ENCODE peak calls at places on chromosomes 13 and 19, in ten cellular contexts. Z is T1000; P is activated CD8-positive, alpha-beta memory T cell treated with anti-CD3 and anti-CD28 coated beads for 1 hour; N is GM23338; A is neural progenitor cell; D is skeletal muscle cell; G is NCI-H146; C is RPMI8226; W is hypothalamus; R is upper lobe of right lung. L is an unnamed sample.
A peak's percentile ranks its signal among the peaks of the same experiment; 100 is the strongest.

GRCh38 chr19:7917292-7918061 is 2.7 kb upstream of the SNAPC2 start:
- DNase-seq in G (peak; percentile 55), C (peak; percentile 85), P (no peak), A (peak; percentile 86), N (peak; percentile 83), R (peak; percentile 80), D (no peak), Z (no peak), W (no peak), L (peak; percentile 25)

GRCh38 chr19:51296331-51297093 is 14.9 kb upstream of the IGLON5 start:
- DNase-seq in Z (no peak), C (no peak), G (no peak), P (no peak), N (peak; percentile 65), R (no peak), D (no peak), A (peak; percentile 33), W (no peak), L (no peak)

GRCh38 chr19:57642396-57643046 is 9.6 kb downstream of the ZNF211 start:
- DNase-seq in W (no peak), C (no peak), G (no peak), Z (no peak), R (no peak), A (no peak), N (no peak), D (no peak), P (no peak), L (no peak)

GRCh38 chr13:112056284-112056727 is 10.6 kb upstream of the SOX1 start:
- DNase-seq in W (no peak), G (peak; percentile 66), A (peak; percentile 73), D (no peak), Z (no peak), R (no peak), P (no peak), C (no peak), N (peak; percentile 88), L (no peak)

GRCh38 chr13:30143671-30144400 is 163.5 kb downstream of the KATNAL1 start:
- DNase-seq in D (no peak), N (no peak), Z (no peak), P (no peak), W (no peak), G (no peak), A (no peak), C (no peak), R (no peak), L (no peak)

GRCh38 chr19:39246951-39247669 is 1.5 kb downstream of the IFNL4 start:
- DNase-seq in C (peak; percentile 10), W (no peak), A (peak; percentile 59), D (no peak), G (peak; percentile 54), P (no peak), R (peak; percentile 68), Z (no peak), N (peak; percentile 90), L (no peak)

GRCh38 chr19:35755550-35756371 is 1.1 kb downstream of the HSPB6 start:
- DNase-seq in A (peak; percentile 47), N (peak; percentile 23), W (no peak), D (peak; percentile 77), C (no peak), G (peak; percentile 28), P (no peak), Z (no peak), R (peak; percentile 77), L (peak; percentile 27)

GRCh38 chr19:46727036-46727501 is 10.2 kb upstream of the PRKD2 start:
- DNase-seq in C (no peak), A (no peak), P (no peak), D (no peak), G (no peak), W (no peak), Z (no peak), R (peak; percentile 64), N (no peak), L (no peak)

GRCh38 chr13:51271528-51272070 is 49.4 kb downstream of the FAM124A start:
- DNase-seq in P (no peak), G (no peak), D (no peak), W (no peak), Z (no peak), N (no peak), A (no peak), C (no peak), R (no peak), L (no peak)

GRCh38 chr13:67390462-67391093 is 160.4 kb upstream of the PCDH9 start:
- DNase-seq in N (no peak), A (no peak), W (no peak), Z (no peak), C (no peak), P (no peak), D (peak; percentile 83), G (no peak), R (no peak), L (no peak)

GRCh38 chr13:50387124-50387581 is 371.9 kb downstream of the KCNRG start:
- DNase-seq in G (peak; percentile 89), C (peak; percentile 69), P (no peak), W (peak; percentile 19), D (no peak), R (peak; percentile 82), A (peak; percentile 75), Z (no peak), N (peak; percentile 72), L (peak; percentile 26)

GRCh38 chr13:111183959-111184684 is 69.0 kb downstream of the ARHGEF7 start:
- DNase-seq in R (no peak), C (no peak), G (no peak), Z (no peak), P (no peak), W (no peak), N (no peak), A (no peak), D (no peak), L (no peak)

GRCh38 chr13:27442797-27443196 is 7.6 kb downstream of the MTIF3 start:
- DNase-seq in N (no peak), Z (no peak), D (no peak), G (no peak), P (no peak), C (no peak), W (no peak), R (no peak), A (no peak), L (no peak)

GRCh38 chr13:34265016-34265692 is 447.2 kb downstream of the RFC3 start:
- DNase-seq in D (no peak), Z (no peak), C (no peak), R (no peak), A (no peak), P (no peak), W (no peak), N (no peak), G (no peak), L (no peak)

GRCh38 chr13:29679357-29680050 is 84.0 kb upstream of the SLC7A1 start:
- DNase-seq in P (no peak), W (no peak), R (no peak), G (no peak), D (no peak), Z (no peak), C (no peak), A (no peak), N (no peak), L (no peak)

GRCh38 chr19:42214810-42215209 is 2.7 kb downstream of the DEDD2 start:
- DNase-seq in P (no peak), C (no peak), A (no peak), N (no peak), R (no peak), G (no peak), Z (no peak), W (no peak), D (no peak), L (no peak)

GRCh38 chr19:49142866-49143335 is 12.3 kb downstream of the HRC start:
- DNase-seq in G (peak; percentile 76), C (no peak), P (no peak), D (peak; percentile 70), Z (peak; percentile 86), N (peak; percentile 99), W (peak; percentile 65), A (peak; percentile 98), R (peak; percentile 94), L (peak; percentile 47)

GRCh38 chr13:51856027-51856736 is 5.6 kb upstream of the CCDC70 start:
- DNase-seq in W (no peak), G (no peak), N (no peak), Z (no peak), P (no peak), R (no peak), C (no peak), D (no peak), A (no peak), L (no peak)

GRCh38 chr13:59352600-59352999 is 811.1 kb downstream of the DIAPH3 start:
- DNase-seq in P (no peak), C (no peak), D (no peak), W (no peak), A (no peak), R (no peak), Z (no peak), G (no peak), N (no peak), L (no peak)

GRCh38 chr13:110347535-110348308 is 40.6 kb downstream of the COL4A2 start:
- DNase-seq in Z (peak; percentile 88), C (no peak), A (no peak), N (no peak), P (no peak), W (no peak), G (no peak), D (peak; percentile 87), R (no peak), L (no peak)

L was measured in T-cell.